ENCODE peak calls at places on chromosomes 5 and 9, in eight cellular contexts. K is T-helper 9 cell, S is non-pigmented ciliary epithelial cell, C is SJSA1, V is Kasumi-1, W is lung microvascular endothelial cell, M is fibroblast of mammary gland, I is mesenteric fat pad. R is an unnamed sample.

GRCh38 chr5:116454417-116454927 is 120.2 kb downstream of the SEMA6A start:
- DNase-seq in K (no peak), S (peak), C (peak), V (peak), W (no peak), M (peak), I (no peak), R (no peak)

GRCh38 chr5:118637947-118638670 is 350.2 kb downstream of the DTWD2 start:
- DNase-seq in K (no peak), S (no peak), C (no peak), V (no peak), W (no peak), M (no peak), I (no peak), R (no peak)

GRCh38 chr9:131654857-131655577 is 84.9 kb downstream of the RAPGEF1 start:
- DNase-seq in K (no peak), S (no peak), C (no peak), V (no peak), W (no peak), M (no peak), I (no peak), R (no peak)

GRCh38 chr5:135310328-135310989 is 88.6 kb downstream of the MACROH2A1 start:
- DNase-seq in K (no peak), S (peak), C (peak), V (no peak), W (no peak), M (peak), I (no peak), R (no peak)

GRCh38 chr5:179470191-179470590 is 80.2 kb upstream of the RUFY1 start:
- DNase-seq in K (no peak), S (no peak), C (no peak), V (no peak), W (no peak), M (no peak), I (no peak), R (no peak)

GRCh38 chr5:11130111-11130510 is 369.1 kb upstream of the DAP start:
- DNase-seq in K (no peak), S (no peak), C (no peak), V (no peak), W (no peak), M (no peak), I (no peak), R (no peak)

GRCh38 chr5:116428966-116429365 is 145.7 kb downstream of the SEMA6A start:
- DNase-seq in K (no peak), S (no peak), C (no peak), V (no peak), W (no peak), M (no peak), I (no peak), R (no peak)

GRCh38 chr5:173321886-173322285 is 6.3 kb downstream of the STC2 start:
- DNase-seq in K (no peak), S (no peak), C (no peak), V (no peak), W (no peak), M (peak), I (no peak), R (no peak)

GRCh38 chr5:54362434-54362833 is 52.1 kb upstream of the ARL15 start:
- DNase-seq in K (no peak), S (no peak), C (no peak), V (no peak), W (peak), M (peak), I (no peak), R (no peak)

GRCh38 chr5:25963251-25964008 is 1075.0 kb downstream of the CDH9 start:
- DNase-seq in K (no peak), S (no peak), C (no peak), V (no peak), W (no peak), M (peak), I (no peak), R (no peak)

GRCh38 chr5:135944967-135945560 is 9.7 kb downstream of the LECT2 start:
- DNase-seq in K (peak), S (peak), C (peak), V (peak), W (peak), M (peak), I (no peak), R (no peak)

GRCh38 chr5:128579111-128579510 is 41.1 kb upstream of the FBN2 start:
- DNase-seq in K (no peak), S (peak), C (no peak), V (no peak), W (no peak), M (peak), I (no peak), R (no peak)

GRCh38 chr5:128234928-128235641 is 151.5 kb downstream of the SLC12A2 start:
- DNase-seq in K (no peak), S (no peak), C (no peak), V (no peak), W (no peak), M (no peak), I (no peak), R (no peak)

GRCh38 chr5:174402224-174402812 is 322.1 kb upstream of the MSX2 start:
- DNase-seq in K (no peak), S (no peak), C (no peak), V (no peak), W (no peak), M (no peak), I (no peak), R (no peak)

GRCh38 chr9:98248737-98249474 is 6.5 kb downstream of the TBC1D2 start:
- DNase-seq in K (no peak), S (peak), C (peak), V (no peak), W (peak), M (peak), I (no peak), R (no peak)

GRCh38 chr5:9151671-9152427 is 394.0 kb downstream of the SEMA5A start:
- DNase-seq in K (no peak), S (no peak), C (no peak), V (no peak), W (no peak), M (no peak), I (no peak), R (no peak)

R was measured in T-helper 22 cell.